ENCODE peak calls at places on chromosomes 2 and 18, in six cellular contexts. One of them, this sample, is unnamed.

GRCh38 chr2:98012561-98012979 is 16.8 kb upstream of the TMEM131 start:
- DNase-seq in A549: no peak
- DNase-seq in tibial nerve: no peak
- DNase-seq in K562: no peak
- DNase-seq in H1: no peak
- DNase-seq in transverse colon: no peak
- DNase-seq in this sample: no peak

GRCh38 chr2:182280128-182280527 is 146.7 kb downstream of the PDE1A start:
- DNase-seq in A549: no peak
- DNase-seq in tibial nerve: no peak
- DNase-seq in K562: no peak
- DNase-seq in H1: no peak
- DNase-seq in transverse colon: no peak
- DNase-seq in this sample: no peak

GRCh38 chr18:63889641-63890040 is 2.1 kb downstream of the SERPINB2 start:
- DNase-seq in A549: no peak
- DNase-seq in tibial nerve: no peak
- DNase-seq in K562: no peak
- DNase-seq in H1: no peak
- DNase-seq in transverse colon: no peak
- DNase-seq in this sample: no peak

GRCh38 chr2:9771481-9772017 is 71.7 kb upstream of the TAF1B start:
- DNase-seq in A549: peak; percentile 85
- DNase-seq in tibial nerve: peak; percentile 23
- DNase-seq in K562: no peak
- DNase-seq in H1: no peak
- DNase-seq in transverse colon: no peak
- DNase-seq in this sample: no peak

GRCh38 chr2:96321230-96322103 is 3.6 kb upstream of the ITPRIPL1 start:
- DNase-seq in A549: peak; percentile 72
- DNase-seq in tibial nerve: no peak
- DNase-seq in K562: peak; percentile 84
- DNase-seq in H1: no peak
- DNase-seq in transverse colon: peak; percentile 71
- DNase-seq in this sample: no peak

GRCh38 chr2:157319795-157320194 is 5.8 kb downstream of the ERMN start:
- DNase-seq in A549: no peak
- DNase-seq in tibial nerve: no peak
- DNase-seq in K562: no peak
- DNase-seq in H1: no peak
- DNase-seq in transverse colon: no peak
- DNase-seq in this sample: no peak

GRCh38 chr2:98560256-98560771 is 48.0 kb downstream of the COA5 start:
- DNase-seq in A549: peak; percentile 9
- DNase-seq in tibial nerve: no peak
- DNase-seq in K562: peak; percentile 94
- DNase-seq in H1: no peak
- DNase-seq in transverse colon: no peak
- DNase-seq in this sample: peak; percentile 36

GRCh38 chr2:100272848-100273329 is 49.4 kb downstream of the LONRF2 start:
- DNase-seq in A549: no peak
- DNase-seq in tibial nerve: no peak
- DNase-seq in K562: no peak
- DNase-seq in H1: no peak
- DNase-seq in transverse colon: no peak
- DNase-seq in this sample: peak; percentile 78

GRCh38 chr2:71935291-71935848 is 212.3 kb downstream of the CYP26B1 start:
- DNase-seq in A549: no peak
- DNase-seq in tibial nerve: peak; percentile 51
- DNase-seq in K562: peak; percentile 2
- DNase-seq in H1: no peak
- DNase-seq in transverse colon: peak; percentile 32
- DNase-seq in this sample: no peak

GRCh38 chr2:119856469-119856901 is 96.8 kb downstream of the PTPN4 start:
- DNase-seq in A549: peak; percentile 19
- DNase-seq in tibial nerve: no peak
- DNase-seq in K562: no peak
- DNase-seq in H1: no peak
- DNase-seq in transverse colon: no peak
- DNase-seq in this sample: no peak

GRCh38 chr2:154375625-154376020 is 322.9 kb upstream of the KCNJ3 start:
- DNase-seq in A549: peak; percentile 69
- DNase-seq in tibial nerve: no peak
- DNase-seq in K562: no peak
- DNase-seq in H1: no peak
- DNase-seq in transverse colon: no peak
- DNase-seq in this sample: no peak

GRCh38 chr2:109352066-109352897 is 223.3 kb downstream of the SH3RF3 start:
- DNase-seq in A549: no peak
- DNase-seq in tibial nerve: no peak
- DNase-seq in K562: no peak
- DNase-seq in H1: no peak
- DNase-seq in transverse colon: no peak
- DNase-seq in this sample: no peak

GRCh38 chr2:45382744-45383143 is 228.3 kb downstream of the SRBD1 start:
- DNase-seq in A549: no peak
- DNase-seq in tibial nerve: no peak
- DNase-seq in K562: no peak
- DNase-seq in H1: no peak
- DNase-seq in transverse colon: no peak
- DNase-seq in this sample: no peak

GRCh38 chr2:198973181-198973580 is 484.6 kb downstream of the SATB2 start:
- DNase-seq in A549: no peak
- DNase-seq in tibial nerve: no peak
- DNase-seq in K562: no peak
- DNase-seq in H1: no peak
- DNase-seq in transverse colon: no peak
- DNase-seq in this sample: no peak

GRCh38 chr2:24898122-24899109 is 21.6 kb downstream of the ADCY3 start:
- DNase-seq in A549: no peak
- DNase-seq in tibial nerve: no peak
- DNase-seq in K562: no peak
- DNase-seq in H1: no peak
- DNase-seq in transverse colon: no peak
- DNase-seq in this sample: peak; percentile 15

GRCh38 chr18:10332452-10332851 is 122.0 kb upstream of the APCDD1 start:
- DNase-seq in A549: no peak
- DNase-seq in tibial nerve: no peak
- DNase-seq in K562: no peak
- DNase-seq in H1: no peak
- DNase-seq in transverse colon: no peak
- DNase-seq in this sample: no peak

GRCh38 chr2:190379249-190379964 is 28.7 kb upstream of the MFSD6 start:
- DNase-seq in A549: peak; percentile 76
- DNase-seq in tibial nerve: no peak
- DNase-seq in K562: peak; percentile 12
- DNase-seq in H1: no peak
- DNase-seq in transverse colon: no peak
- DNase-seq in this sample: no peak

GRCh38 chr2:205650450-205650849 is 31.9 kb upstream of the NRP2 start:
- DNase-seq in A549: no peak
- DNase-seq in tibial nerve: no peak
- DNase-seq in K562: no peak
- DNase-seq in H1: peak; percentile 44
- DNase-seq in transverse colon: no peak
- DNase-seq in this sample: no peak

GRCh38 chr18:21831413-21831831 is 90.8 kb downstream of the MIB1 start:
- DNase-seq in A549: no peak
- DNase-seq in tibial nerve: no peak
- DNase-seq in K562: no peak
- DNase-seq in H1: no peak
- DNase-seq in transverse colon: no peak
- DNase-seq in this sample: no peak

GRCh38 chr2:173101687-173102086 is 26.0 kb downstream of the MAP3K20 start:
- DNase-seq in A549: no peak
- DNase-seq in tibial nerve: no peak
- DNase-seq in K562: no peak
- DNase-seq in H1: no peak
- DNase-seq in transverse colon: no peak
- DNase-seq in this sample: no peak

GRCh38 chr18:845152-845819 is 33.2 kb upstream of the YES1 start:
- DNase-seq in A549: peak; percentile 73
- DNase-seq in tibial nerve: no peak
- DNase-seq in K562: no peak
- DNase-seq in H1: no peak
- DNase-seq in transverse colon: no peak
- DNase-seq in this sample: no peak

GRCh38 chr2:146986161-146986560 is 858.7 kb upstream of the ACVR2A start:
- DNase-seq in A549: no peak
- DNase-seq in tibial nerve: no peak
- DNase-seq in K562: no peak
- DNase-seq in H1: no peak
- DNase-seq in transverse colon: no peak
- DNase-seq in this sample: no peak

GRCh38 chr2:223306371-223306770 is 254.4 kb downstream of the KCNE4 start:
- DNase-seq in A549: peak; percentile 42
- DNase-seq in tibial nerve: no peak
- DNase-seq in K562: no peak
- DNase-seq in H1: peak; percentile 5
- DNase-seq in transverse colon: no peak
- DNase-seq in this sample: no peak

GRCh38 chr2:173753441-173753840 is 211.7 kb downstream of the SP3 start:
- DNase-seq in A549: no peak
- DNase-seq in tibial nerve: no peak
- DNase-seq in K562: no peak
- DNase-seq in H1: no peak
- DNase-seq in transverse colon: no peak
- DNase-seq in this sample: no peak

GRCh38 chr2:171411791-171412483 is 21.9 kb downstream of the METTL8 start:
- DNase-seq in A549: no peak
- DNase-seq in tibial nerve: no peak
- DNase-seq in K562: no peak
- DNase-seq in H1: no peak
- DNase-seq in transverse colon: no peak
- DNase-seq in this sample: no peak

GRCh38 chr2:127142663-127143630 is 36.0 kb upstream of the BIN1 start:
- DNase-seq in A549: no peak
- DNase-seq in tibial nerve: no peak
- DNase-seq in K562: no peak
- DNase-seq in H1: no peak
- DNase-seq in transverse colon: no peak
- DNase-seq in this sample: peak; percentile 8

GRCh38 chr2:142140434-142140845 is 9.6 kb upstream of the LRP1B start:
- DNase-seq in A549: peak; percentile 10
- DNase-seq in tibial nerve: no peak
- DNase-seq in K562: no peak
- DNase-seq in H1: no peak
- DNase-seq in transverse colon: no peak
- DNase-seq in this sample: no peak

GRCh38 chr2:109646961-109647360 is 32.8 kb downstream of the SOWAHC start:
- DNase-seq in A549: no peak
- DNase-seq in tibial nerve: no peak
- DNase-seq in K562: no peak
- DNase-seq in H1: no peak
- DNase-seq in transverse colon: no peak
- DNase-seq in this sample: no peak

GRCh38 chr2:171874517-171874916 is 19.5 kb downstream of the SLC25A12 start:
- DNase-seq in A549: no peak
- DNase-seq in tibial nerve: no peak
- DNase-seq in K562: no peak
- DNase-seq in H1: no peak
- DNase-seq in transverse colon: no peak
- DNase-seq in this sample: no peak

GRCh38 chr2:86786001-86786536 is 4.6 kb downstream of the CD8A start:
- DNase-seq in A549: no peak
- DNase-seq in tibial nerve: no peak
- DNase-seq in K562: no peak
- DNase-seq in H1: no peak
- DNase-seq in transverse colon: no peak
- DNase-seq in this sample: no peak

GRCh38 chr2:130727286-130727924 is 1.5 kb upstream of the GPR148 start:
- DNase-seq in A549: peak; percentile 88
- DNase-seq in tibial nerve: peak; percentile 69
- DNase-seq in K562: peak; percentile 97
- DNase-seq in H1: peak; percentile 83
- DNase-seq in transverse colon: peak; percentile 83
- DNase-seq in this sample: peak; percentile 62

GRCh38 chr18:65336411-65336810 is 414.4 kb upstream of the CDH7 start:
- DNase-seq in A549: no peak
- DNase-seq in tibial nerve: no peak
- DNase-seq in K562: no peak
- DNase-seq in H1: no peak
- DNase-seq in transverse colon: no peak
- DNase-seq in this sample: no peak
- TF ChIP-seq EP300 in A549: no peak
- TF ChIP-seq EP300 in tibial nerve: no peak
- TF ChIP-seq EP300 in K562: no peak
- TF ChIP-seq EP300 in H1: no peak
- TF ChIP-seq EP300 in transverse colon: no peak
- TF ChIP-seq EP300 in this sample: no peak

GRCh38 chr2:240893363-240893828 is 2.6 kb downstream of the MAB21L4 start:
- DNase-seq in A549: no peak
- DNase-seq in tibial nerve: no peak
- DNase-seq in K562: no peak
- DNase-seq in H1: no peak
- DNase-seq in transverse colon: no peak
- DNase-seq in this sample: no peak
- TF ChIP-seq CTCF in A549: no peak
- TF ChIP-seq CTCF in tibial nerve: no peak
- TF ChIP-seq CTCF in K562: no peak
- TF ChIP-seq CTCF in H1: no peak
- TF ChIP-seq CTCF in transverse colon: no peak
- TF ChIP-seq CTCF in this sample: no peak

GRCh38 chr2:11521730-11522129 is 12.1 kb upstream of the GREB1 start:
- DNase-seq in A549: no peak
- DNase-seq in tibial nerve: no peak
- DNase-seq in K562: no peak
- DNase-seq in H1: no peak
- DNase-seq in transverse colon: no peak
- DNase-seq in this sample: no peak
- H3K4me1 ChIP-seq in A549: no peaks in the 10 kb centered on the region
- H3K4me1 ChIP-seq in tibial nerve: no peaks in the 10 kb centered on the region
- H3K4me1 ChIP-seq in K562: no peaks in the 10 kb centered on the region
- H3K4me1 ChIP-seq in H1: peaks cover 7% of the 10 kb centered on the region
- H3K4me1 ChIP-seq in transverse colon: no peaks in the 10 kb centered on the region
- H3K4me1 ChIP-seq in this sample: peaks cover 28% of the 10 kb centered on the region

DNA sequence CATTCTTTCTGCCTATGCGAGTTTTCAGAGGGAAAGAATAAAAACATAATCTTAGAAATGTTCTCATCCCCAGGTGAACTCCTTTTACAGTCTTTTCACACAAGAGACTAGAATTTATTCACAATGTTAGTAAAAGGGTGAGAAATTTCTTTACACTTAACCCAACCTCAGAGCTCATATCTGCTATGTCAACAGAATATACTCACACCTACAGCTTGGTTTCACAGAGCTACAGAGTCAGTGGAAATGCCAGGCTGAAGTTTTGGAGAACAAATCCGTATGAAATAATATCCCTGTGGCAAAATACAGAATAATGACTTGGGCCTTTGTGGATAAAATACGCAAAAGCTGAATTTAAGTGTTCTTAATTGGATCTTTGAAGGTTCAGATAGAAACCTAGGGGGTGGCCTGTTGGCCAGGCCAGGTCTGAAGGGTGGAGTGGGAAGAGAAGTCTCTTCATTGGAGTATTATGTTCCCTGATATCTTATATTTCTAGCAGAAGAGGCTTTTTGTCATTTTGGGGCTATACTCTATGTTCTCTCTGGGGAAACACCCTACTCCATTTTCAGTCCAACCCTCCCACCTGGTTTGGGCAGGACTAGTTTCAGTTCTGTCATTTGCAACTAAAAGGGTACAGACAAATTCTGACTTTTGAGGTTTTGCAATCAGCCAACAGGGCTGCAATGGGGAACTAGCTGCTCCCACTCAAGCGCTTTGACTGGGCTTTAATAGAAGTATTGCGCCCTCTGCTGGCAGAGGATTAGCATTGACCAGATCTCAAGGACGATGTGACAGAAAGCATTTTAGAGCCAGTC is 25.7 kb downstream of the FBXO48 start:
- DNase-seq in A549: peak; percentile 88
- DNase-seq in tibial nerve: peak; percentile 81
- DNase-seq in K562: peak; percentile 71
- DNase-seq in H1: peak; percentile 29
- DNase-seq in transverse colon: peak; percentile 86
- DNase-seq in this sample: peak; percentile 88
- TF ChIP-seq EP300 in A549: no peak
- TF ChIP-seq EP300 in tibial nerve: peak; percentile 60
- TF ChIP-seq EP300 in K562: peak; percentile 56
- TF ChIP-seq EP300 in H1: no peak
- TF ChIP-seq EP300 in transverse colon: no peak
- TF ChIP-seq EP300 in this sample: no peak

This sample was measured in ovary.